ENCODE peak calls at places on chromosomes 6 and 20, in six cellular contexts. H is endothelial cell of umbilical vein, O is K562, B is H1, Q is WTC11, F is HepG2. I is an unnamed sample.

GRCh38 chr20:760751-761417 is 7.4 kb downstream of the SLC52A3 start:
- DNase-seq in H (peak), O (peak), B (peak), Q (peak), F (peak), I (peak)

GRCh38 chr6:100464162-100464851 is 414 bp downstream of the SIM1 start:
- DNase-seq in H (peak), O (no peak), B (peak), Q (no peak), F (no peak), I (no peak)

GRCh38 chr6:55046869-55047422 is 127.4 kb upstream of the HCRTR2 start:
- DNase-seq in H (no peak), O (no peak), B (no peak), Q (no peak), F (no peak), I (no peak)

GRCh38 chr6:134740473-134741192 is 209.3 kb downstream of the ALDH8A1 start:
- DNase-seq in H (peak), O (no peak), B (no peak), Q (no peak), F (no peak), I (peak)

GRCh38 chr6:144345451-144345850 is 60.3 kb downstream of the UTRN start:
- DNase-seq in H (no peak), O (no peak), B (no peak), Q (no peak), F (no peak), I (no peak)

GRCh38 chr20:13684566-13685222 is 46.0 kb upstream of the TASP1 start:
- DNase-seq in H (no peak), O (no peak), B (no peak), Q (no peak), F (no peak), I (no peak)

GRCh38 chr6:28738396-28738765 is 185.4 kb downstream of the TRIM27 start:
- DNase-seq in H (no peak), O (peak), B (no peak), Q (no peak), F (no peak), I (no peak)

GRCh38 chr6:106882601-106883518 is 91.7 kb downstream of the CD24 start:
- DNase-seq in H (no peak), O (no peak), B (no peak), Q (no peak), F (no peak), I (no peak)

GRCh38 chr6:18405477-18406293 is 18.5 kb downstream of the RNF144B start:
- DNase-seq in H (peak), O (no peak), B (no peak), Q (no peak), F (no peak), I (peak)

GRCh38 chr6:137013738-137014602 is 30.8 kb downstream of the IL20RA start:
- DNase-seq in H (peak), O (peak), B (no peak), Q (no peak), F (peak), I (peak)

GRCh38 chr6:15268130-15268908 is 22.4 kb downstream of the JARID2 start:
- DNase-seq in H (no peak), O (no peak), B (no peak), Q (peak), F (no peak), I (no peak)

GRCh38 chr6:156021746-156022396 is 566.2 kb upstream of the NOX3 start:
- DNase-seq in H (no peak), O (no peak), B (no peak), Q (no peak), F (no peak), I (no peak)

GRCh38 chr6:132142308-132142707 is 191.1 kb upstream of the CCN2 start:
- DNase-seq in H (peak), O (no peak), B (no peak), Q (no peak), F (no peak), I (no peak)

GRCh38 chr6:92196320-92196719 is 1223.0 kb downstream of the EPHA7 start:
- DNase-seq in H (no peak), O (no peak), B (no peak), Q (no peak), F (no peak), I (no peak)

GRCh38 chr6:30617565-30618269 is at the start of gene MRPS18B:
- DNase-seq in H (peak), O (peak), B (peak), Q (peak), F (peak), I (peak)

GRCh38 chr6:571892-572291 is 85.0 kb downstream of the HUS1B start:
- DNase-seq in H (no peak), O (no peak), B (no peak), Q (no peak), F (no peak), I (no peak)

GRCh38 chr20:57432874-57433491 is 41.8 kb downstream of the RBM38 start:
- DNase-seq in H (no peak), O (peak), B (no peak), Q (no peak), F (no peak), I (no peak)

GRCh38 chr20:6663104-6663503 is 104.4 kb upstream of the BMP2 start:
- DNase-seq in H (peak), O (no peak), B (no peak), Q (no peak), F (no peak), I (no peak)

GRCh38 chr6:142011156-142011555 is 121.6 kb upstream of the GJE1 start:
- DNase-seq in H (peak), O (no peak), B (no peak), Q (no peak), F (no peak), I (no peak)

GRCh38 chr6:31042801-31043200 is 32.5 kb downstream of the MUC22 start:
- DNase-seq in H (peak), O (peak), B (peak), Q (peak), F (peak), I (peak)

GRCh38 chr6:88492824-88493223 is 326.7 kb upstream of the CNR1 start:
- DNase-seq in H (peak), O (peak), B (no peak), Q (no peak), F (peak), I (peak)

GRCh38 chr20:11912013-11912663 is 5.6 kb upstream of the BTBD3 start:
- DNase-seq in H (peak), O (peak), B (no peak), Q (no peak), F (peak), I (peak)

GRCh38 chr20:35714127-35714526 is 14.9 kb downstream of the ROMO1 start:
- DNase-seq in H (no peak), O (no peak), B (no peak), Q (no peak), F (no peak), I (no peak)

GRCh38 chr6:168097221-168097620 is 18.2 kb upstream of the FRMD1 start:
- DNase-seq in H (no peak), O (no peak), B (no peak), Q (no peak), F (no peak), I (no peak)

GRCh38 chr6:113819169-113819830 is 37.8 kb upstream of the MARCKS start:
- DNase-seq in H (no peak), O (no peak), B (no peak), Q (no peak), F (no peak), I (peak)

GRCh38 chr6:154487367-154488275 is 22.9 kb downstream of the CNKSR3 start:
- DNase-seq in H (no peak), O (no peak), B (no peak), Q (no peak), F (peak), I (no peak)

GRCh38 chr20:57702091-57702490 is 7.7 kb downstream of the PMEPA1 start:
- DNase-seq in H (no peak), O (no peak), B (no peak), Q (no peak), F (no peak), I (no peak)

GRCh38 chr6:52877168-52877567 is 32.3 kb downstream of the GSTA3 start:
- DNase-seq in H (no peak), O (no peak), B (no peak), Q (no peak), F (no peak), I (peak)

GRCh38 chr6:109073344-109074235 is 21.1 kb downstream of the SESN1 start:
- DNase-seq in H (peak), O (peak), B (no peak), Q (no peak), F (peak), I (peak)

GRCh38 chr20:51423810-51424209 is 118.7 kb downstream of the NFATC2 start:
- DNase-seq in H (no peak), O (no peak), B (no peak), Q (peak), F (no peak), I (no peak)

GRCh38 chr6:81487489-81487888 is 265.0 kb downstream of the TENT5A start:
- DNase-seq in H (peak), O (no peak), B (no peak), Q (peak), F (no peak), I (peak)

GRCh38 chr6:83873869-83874268 is 14.4 kb downstream of the CYB5R4 start:
- DNase-seq in H (no peak), O (no peak), B (no peak), Q (no peak), F (no peak), I (no peak)
- TF ChIP-seq JUN in H (no peak), O (no peak), B (no peak), Q (no peak), F (no peak), I (no peak)

GRCh38 chr6:39428152-39428551 is 105.7 kb upstream of the KCNK16 start:
- DNase-seq in H (no peak), O (no peak), B (no peak), Q (no peak), F (no peak), I (no peak)

GRCh38 chr6:39422273-39422672 is 99.8 kb upstream of the KCNK16 start:
- DNase-seq in H (no peak), O (no peak), B (no peak), Q (no peak), F (no peak), I (no peak)

GRCh38 chr6:39424831-39425230 is 102.3 kb upstream of the KCNK16 start:
- DNase-seq in H (no peak), O (no peak), B (no peak), Q (no peak), F (no peak), I (no peak)

GRCh38 chr6:39425346-39426056 is 103.0 kb upstream of the KCNK16 start:
- DNase-seq in H (no peak), O (no peak), B (no peak), Q (no peak), F (no peak), I (no peak)

GRCh38 chr6:39426057-39426592 is 103.6 kb upstream of the KCNK16 start:
- DNase-seq in H (peak), O (no peak), B (no peak), Q (no peak), F (no peak), I (peak)
- TF ChIP-seq JUN in H (peak), O (no peak), B (no peak), Q (no peak), F (no peak), I (no peak)

DNA sequence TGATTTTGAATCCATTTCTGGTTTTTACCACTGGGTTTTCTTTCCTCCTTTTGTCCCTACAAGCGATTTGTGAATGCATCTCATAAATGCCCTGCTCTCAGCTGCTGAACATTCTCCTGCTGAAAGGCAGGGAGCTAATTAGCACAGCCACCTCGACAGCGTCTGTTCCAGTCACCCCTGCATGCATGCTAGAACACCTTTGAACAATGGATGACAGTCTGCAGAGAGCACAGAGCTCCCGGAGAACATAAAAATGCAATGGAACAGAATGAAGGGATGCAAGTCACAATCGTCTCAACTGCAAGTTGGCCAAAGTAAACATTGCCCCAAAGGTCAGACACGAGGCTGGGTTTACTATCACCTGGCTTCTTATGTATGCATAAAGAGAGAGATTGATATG is 105.8 kb downstream of the SLC35B3 start:
- DNase-seq in H (no peak), O (no peak), B (no peak), Q (no peak), F (no peak), I (no peak)
- TF ChIP-seq JUN in H (no peak), O (no peak), B (no peak), Q (no peak), F (no peak), I (no peak)

DNA sequence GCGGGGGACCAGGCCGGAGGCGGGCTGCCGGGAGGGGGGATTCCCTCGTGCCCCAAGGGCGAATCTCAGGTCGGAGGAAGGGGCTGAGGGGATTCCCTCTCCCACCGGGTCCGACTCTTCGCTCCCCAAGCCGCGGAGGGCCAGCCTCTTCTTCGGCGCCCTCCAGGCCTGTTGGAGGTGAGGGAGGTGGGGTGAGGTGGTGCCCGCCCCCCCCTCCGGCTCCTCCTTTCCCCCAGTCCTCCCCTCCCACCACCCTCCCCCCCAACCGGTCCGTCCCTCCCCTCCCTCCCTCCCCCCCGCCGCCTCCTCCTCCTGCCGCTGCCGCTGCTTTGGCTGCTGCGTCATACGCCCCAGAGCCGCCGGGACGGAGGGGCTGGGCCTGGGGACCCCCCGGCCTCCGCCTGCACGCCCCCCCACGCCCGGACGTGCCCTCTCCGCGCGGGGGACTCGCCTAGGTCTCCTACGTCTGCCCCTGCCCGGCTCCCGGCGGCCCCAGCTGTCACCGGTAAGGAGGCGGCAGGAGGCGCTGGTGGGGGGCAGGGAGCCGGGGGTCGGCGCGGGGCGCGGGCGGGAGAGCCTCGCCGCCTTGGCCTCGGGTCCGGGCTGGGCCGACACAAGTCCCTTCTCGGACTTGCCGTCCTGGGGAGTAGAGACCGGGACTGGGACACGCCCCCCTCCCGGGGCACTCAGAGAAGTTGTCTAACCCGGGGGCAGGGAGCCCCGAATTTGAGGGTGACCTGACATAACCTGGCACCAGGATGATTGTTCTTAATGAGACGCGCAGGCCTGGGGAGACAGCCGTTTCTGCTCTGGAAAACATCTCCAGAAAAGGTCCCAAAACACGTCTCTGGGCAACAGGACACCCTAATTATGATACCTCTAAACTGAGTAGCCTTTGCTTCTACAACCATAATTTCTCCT is at the start of gene PHF1:
- DNase-seq in H (peak), O (peak), B (peak), Q (peak), F (no peak), I (peak)
- TF ChIP-seq JUN in H (no peak), O (no peak), B (no peak), Q (no peak), F (no peak), I (no peak)